ENCODE peak calls at places on chromosome 6, in ten cellular contexts. V, B, H, U, E, X, D, A, R and L are unnamed samples.

GRCh38 chr6:37454420-37455125 is 21.6 kb downstream of the CMTR1 start:
- DNase-seq in X (no peak), R (no peak), U (no peak), D (no peak), E (peak; percentile 72), V (no peak), H (no peak), B (no peak), A (no peak), L (peak; percentile 46)

GRCh38 chr6:36443951-36444428 is 1.2 kb downstream of the KCTD20 start:
- DNase-seq in U (peak; percentile 13), E (peak; percentile 63), V (peak; percentile 26), A (no peak), D (no peak), R (no peak), X (no peak), H (peak; percentile 35), B (peak; percentile 24), L (no peak)

GRCh38 chr6:52746213-52746612 is 17.1 kb downstream of the GSTA2 start:
- DNase-seq in E (no peak), H (no peak), U (no peak), V (no peak), X (no peak), R (no peak), A (no peak), B (no peak), D (no peak), L (no peak)

GRCh38 chr6:170049641-170050491 is 241.0 kb downstream of the DLL1 start:
- DNase-seq in A (no peak), U (no peak), D (no peak), V (no peak), B (peak; percentile 50), H (no peak), E (peak; percentile 56), X (no peak), R (no peak), L (peak; percentile 84)

GRCh38 chr6:56765494-56765893 is 122.8 kb upstream of the DST start:
- DNase-seq in U (no peak), H (no peak), B (no peak), D (no peak), R (no peak), X (no peak), A (no peak), V (no peak), E (no peak), L (peak; percentile 36)

GRCh38 chr6:36616888-36617521 is 22.8 kb downstream of the SRSF3 start:
- DNase-seq in X (no peak), E (peak; percentile 87), D (peak; percentile 60), A (no peak), H (peak; percentile 84), R (no peak), B (no peak), U (peak; percentile 74), V (no peak), L (peak; percentile 46)

GRCh38 chr6:137808191-137808590 is 58.9 kb upstream of the TNFAIP3 start:
- DNase-seq in A (no peak), V (no peak), H (no peak), B (peak; percentile 61), X (peak; percentile 89), U (no peak), E (no peak), D (no peak), R (peak; percentile 61), L (peak; percentile 85)

GRCh38 chr6:3510617-3511016 is 53.8 kb upstream of the SLC22A23 start:
- DNase-seq in D (no peak), V (no peak), A (no peak), U (no peak), R (no peak), H (no peak), B (peak; percentile 63), E (no peak), X (no peak), L (no peak)

GRCh38 chr6:72042088-72042487 is 155.7 kb downstream of the RIMS1 start:
- DNase-seq in V (no peak), R (no peak), X (no peak), E (no peak), H (no peak), B (peak; percentile 26), A (no peak), U (no peak), D (no peak), L (no peak)

GRCh38 chr6:17842014-17842776 is 135.5 kb upstream of the NUP153 start:
- DNase-seq in B (no peak), D (no peak), X (no peak), H (no peak), V (no peak), E (no peak), U (no peak), R (no peak), A (no peak), L (no peak)

GRCh38 chr6:93423542-93423941 is 4.2 kb upstream of the EPHA7 start:
- DNase-seq in A (no peak), V (no peak), R (peak; percentile 49), U (no peak), D (peak; percentile 68), X (no peak), H (peak; percentile 51), B (peak; percentile 65), E (peak; percentile 31), L (peak; percentile 44)